ENCODE peak calls at places on chromosomes 12 and 14, in nine cellular contexts. S, R, P, J, M, T, O, E and N are unnamed samples.

GRCh38 chr12:52372216-52373154 is 5.2 kb upstream of the KRT85 start:
- DNase-seq in S (peak), R (peak), P (peak), J (peak), M (peak), T (peak), O (peak), E (peak), N (no peak)

GRCh38 chr12:2273288-2273687 is 220.5 kb downstream of the CACNA1C start:
- DNase-seq in S (no peak), R (peak), P (no peak), J (peak), M (no peak), T (no peak), O (no peak), E (peak), N (no peak)

GRCh38 chr12:102562836-102563425 is 82.6 kb upstream of the IGF1 start:
- DNase-seq in S (no peak), R (no peak), P (no peak), J (no peak), M (no peak), T (no peak), O (no peak), E (no peak), N (no peak)

GRCh38 chr12:64893961-64894360 is 69.5 kb downstream of the TBC1D30 start:
- DNase-seq in S (no peak), R (peak), P (no peak), J (peak), M (peak), T (peak), O (no peak), E (peak), N (no peak)

GRCh38 chr14:92074555-92074954 is 31.8 kb downstream of the ATXN3 start:
- DNase-seq in S (no peak), R (peak), P (no peak), J (peak), M (no peak), T (no peak), O (no peak), E (no peak), N (no peak)

GRCh38 chr12:122894173-122895121 is 1.5 kb downstream of the VPS37B start:
- DNase-seq in S (no peak), R (no peak), P (peak), J (no peak), M (no peak), T (peak), O (no peak), E (no peak), N (no peak)

GRCh38 chr14:64244279-64244678 is 49.9 kb downstream of the ESR2 start:
- DNase-seq in S (no peak), R (peak), P (no peak), J (no peak), M (no peak), T (no peak), O (no peak), E (no peak), N (no peak)

GRCh38 chr12:80015660-80016059 is 80.8 kb upstream of the PPP1R12A start:
- DNase-seq in S (no peak), R (no peak), P (no peak), J (no peak), M (no peak), T (no peak), O (no peak), E (peak), N (no peak)

GRCh38 chr14:84493779-84494178 is 1036.2 kb upstream of the FLRT2 start:
- DNase-seq in S (no peak), R (no peak), P (no peak), J (no peak), M (no peak), T (no peak), O (no peak), E (peak), N (no peak)

GRCh38 chr12:11555743-11556625 is 93.5 kb upstream of the ETV6 start:
- DNase-seq in S (no peak), R (no peak), P (peak), J (no peak), M (no peak), T (no peak), O (no peak), E (no peak), N (no peak)

GRCh38 chr12:106039242-106039641 is 99.5 kb downstream of the NUAK1 start:
- DNase-seq in S (no peak), R (no peak), P (no peak), J (no peak), M (no peak), T (no peak), O (no peak), E (no peak), N (no peak)

GRCh38 chr12:12926571-12927071 is 25.3 kb downstream of the GPRC5D start:
- DNase-seq in S (no peak), R (peak), P (no peak), J (no peak), M (no peak), T (no peak), O (no peak), E (peak), N (no peak)

GRCh38 chr12:49335955-49336644 is 888 bp downstream of the C1QL4 start:
- DNase-seq in S (no peak), R (no peak), P (no peak), J (no peak), M (no peak), T (no peak), O (no peak), E (no peak), N (no peak)

GRCh38 chr14:64636208-64636979 is 67.8 kb upstream of the PLEKHG3 start:
- DNase-seq in S (peak), R (peak), P (peak), J (peak), M (peak), T (peak), O (peak), E (peak), N (no peak)

GRCh38 chr12:12736759-12737676 is 19.9 kb downstream of the CDKN1B start:
- DNase-seq in S (no peak), R (peak), P (peak), J (peak), M (no peak), T (peak), O (peak), E (peak), N (no peak)

GRCh38 chr12:107912421-107913004 is 138.0 kb downstream of the ASCL4 start:
- DNase-seq in S (peak), R (peak), P (peak), J (no peak), M (peak), T (peak), O (peak), E (peak), N (no peak)

GRCh38 chr12:56087220-56087619 is 7.3 kb downstream of the ERBB3 start:
- DNase-seq in S (no peak), R (peak), P (peak), J (no peak), M (no peak), T (peak), O (peak), E (no peak), N (no peak)

GRCh38 chr12:116969615-116970575 is 59.1 kb downstream of the FBXW8 start:
- DNase-seq in S (no peak), R (peak), P (no peak), J (no peak), M (no peak), T (no peak), O (no peak), E (peak), N (no peak)

GRCh38 chr14:69997849-69998248 is 118.6 kb downstream of the SMOC1 start:
- DNase-seq in S (no peak), R (peak), P (no peak), J (peak), M (peak), T (peak), O (no peak), E (peak), N (no peak)

GRCh38 chr14:73295198-73295796 is 58.0 kb downstream of the PAPLN start:
- DNase-seq in S (no peak), R (peak), P (no peak), J (peak), M (peak), T (peak), O (no peak), E (peak), N (no peak)

GRCh38 chr12:6553051-6553868 is 2.6 kb downstream of the IFFO1 start:
- DNase-seq in S (no peak), R (peak), P (no peak), J (peak), M (no peak), T (no peak), O (no peak), E (peak), N (no peak)

GRCh38 chr12:52210186-52210924 is 18.5 kb upstream of the KRT80 start:
- DNase-seq in S (no peak), R (peak), P (no peak), J (peak), M (peak), T (peak), O (no peak), E (peak), N (peak)

GRCh38 chr12:88854260-88854659 is 274.0 kb upstream of the KITLG start:
- DNase-seq in S (no peak), R (peak), P (no peak), J (peak), M (peak), T (peak), O (no peak), E (peak), N (no peak)

GRCh38 chr14:94839346-94839745 is 69.4 kb upstream of the GSC start:
- DNase-seq in S (no peak), R (no peak), P (no peak), J (no peak), M (peak), T (no peak), O (no peak), E (no peak), N (no peak)

GRCh38 chr12:14694145-14694544 is 2.3 kb downstream of the GUCY2C start:
- DNase-seq in S (no peak), R (no peak), P (no peak), J (no peak), M (no peak), T (no peak), O (no peak), E (no peak), N (no peak)

GRCh38 chr14:88550078-88550477 is 4.7 kb downstream of the PTPN21 start:
- DNase-seq in S (no peak), R (no peak), P (no peak), J (no peak), M (no peak), T (no peak), O (no peak), E (no peak), N (no peak)

GRCh38 chr14:88551936-88552565 is 2.8 kb downstream of the PTPN21 start:
- DNase-seq in S (no peak), R (peak), P (no peak), J (peak), M (peak), T (peak), O (no peak), E (peak), N (no peak)

GRCh38 chr14:88552859-88553258 is 1.9 kb downstream of the PTPN21 start:
- DNase-seq in S (no peak), R (no peak), P (no peak), J (no peak), M (no peak), T (no peak), O (no peak), E (no peak), N (no peak)

GRCh38 chr14:88553886-88554457 is 835 bp downstream of the PTPN21 start:
- DNase-seq in S (no peak), R (peak), P (no peak), J (peak), M (no peak), T (peak), O (no peak), E (peak), N (no peak)

GRCh38 chr14:88551094-88551870 is 3.5 kb downstream of the PTPN21 start:
- DNase-seq in S (peak), R (peak), P (peak), J (peak), M (peak), T (peak), O (no peak), E (peak), N (peak)
- TF ChIP-seq CTCF in S (no peak), R (peak), P (peak), J (peak), M (no peak), T (peak), O (no peak), E (peak), N (peak)

GRCh38 chr14:23443881-23444280 is 8.4 kb upstream of the MYH7 start:
- DNase-seq in S (no peak), R (no peak), P (no peak), J (no peak), M (no peak), T (no peak), O (no peak), E (no peak), N (no peak)
- TF ChIP-seq CTCF in S (no peak), R (no peak), P (no peak), J (no peak), M (no peak), T (no peak), O (no peak), E (no peak), N (no peak)

GRCh38 chr12:104674083-104674482 is 217.3 kb downstream of the CHST11 start:
- DNase-seq in S (no peak), R (no peak), P (no peak), J (no peak), M (no peak), T (no peak), O (no peak), E (no peak), N (no peak)

GRCh38 chr12:104680506-104680905 is 223.8 kb downstream of the CHST11 start:
- DNase-seq in S (no peak), R (no peak), P (no peak), J (no peak), M (no peak), T (no peak), O (no peak), E (no peak), N (no peak)

GRCh38 chr12:104680070-104680469 is 223.3 kb downstream of the CHST11 start:
- DNase-seq in S (no peak), R (no peak), P (no peak), J (peak), M (no peak), T (peak), O (peak), E (peak), N (no peak)

GRCh38 chr12:104676636-104677035 is 219.9 kb downstream of the CHST11 start:
- DNase-seq in S (no peak), R (no peak), P (no peak), J (no peak), M (no peak), T (no peak), O (no peak), E (no peak), N (no peak)

DNA sequence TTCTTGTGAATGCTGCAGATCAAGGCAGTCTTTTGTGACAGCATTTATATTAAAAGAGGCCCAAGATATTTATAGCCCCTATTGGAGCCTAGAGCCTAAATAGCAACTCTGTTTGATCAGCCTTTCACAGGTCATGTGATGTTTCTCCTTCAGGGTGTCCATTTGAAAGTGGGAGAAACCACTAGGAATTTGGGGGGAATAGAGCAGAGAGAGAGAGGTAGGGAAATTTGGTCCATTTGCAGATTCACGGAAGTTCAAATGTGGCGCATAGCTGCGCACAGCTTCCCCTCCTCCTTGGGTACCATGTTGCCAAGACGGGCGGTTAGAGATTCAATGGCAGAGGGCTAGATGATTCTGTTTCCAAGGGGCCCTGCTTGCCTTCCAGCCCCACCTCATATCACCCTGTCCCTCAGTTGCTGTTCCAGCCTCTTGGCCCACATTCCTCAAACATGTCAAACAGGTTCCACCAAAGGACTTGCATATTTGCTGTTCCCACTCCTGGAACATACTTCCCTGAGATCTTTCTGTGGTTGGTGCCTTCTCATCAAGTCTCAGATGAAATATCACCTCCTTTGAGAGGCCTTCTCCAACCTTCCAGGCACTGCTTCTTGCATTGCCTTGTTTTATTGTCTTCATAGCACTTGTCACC is 220.8 kb downstream of the CHST11 start:
- DNase-seq in S (no peak), R (no peak), P (no peak), J (no peak), M (no peak), T (peak), O (no peak), E (no peak), N (no peak)
- TF ChIP-seq CTCF in S (no peak), R (no peak), P (no peak), J (no peak), M (no peak), T (no peak), O (no peak), E (no peak), N (no peak)

DNA sequence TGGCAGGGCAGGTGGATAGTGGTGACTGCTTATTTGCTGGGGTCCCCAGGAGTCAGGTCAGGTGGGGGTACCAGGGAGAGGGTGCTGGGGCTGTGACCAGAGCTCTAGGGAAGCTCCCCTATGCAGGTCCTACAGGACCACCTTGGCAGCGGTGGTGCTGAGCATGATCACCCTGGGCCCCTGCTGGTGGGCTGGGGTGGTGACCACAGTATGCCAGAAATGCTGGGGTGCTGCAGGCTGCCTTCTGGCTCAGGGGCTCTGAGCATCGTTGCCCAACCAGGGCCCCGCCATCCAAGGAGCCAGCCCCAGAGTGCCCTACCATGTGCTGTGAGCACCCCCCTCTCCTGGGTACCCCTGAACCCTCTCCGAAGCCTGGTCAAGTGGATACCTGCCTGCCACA is 17.5 kb upstream of the NUDT14 start:
- DNase-seq in S (no peak), R (no peak), P (no peak), J (no peak), M (no peak), T (no peak), O (no peak), E (no peak), N (no peak)
- TF ChIP-seq CTCF in S (no peak), R (no peak), P (no peak), J (no peak), M (no peak), T (no peak), O (no peak), E (no peak), N (peak)

GRCh38 chr14:77339407-77339806 is 18.6 kb downstream of the GSTZ1 start:
- DNase-seq in S (no peak), R (peak), P (no peak), J (peak), M (no peak), T (peak), O (no peak), E (peak), N (no peak)

GRCh38 chr14:77340389-77340788 is 19.6 kb downstream of the GSTZ1 start:
- DNase-seq in S (no peak), R (no peak), P (no peak), J (no peak), M (no peak), T (no peak), O (no peak), E (no peak), N (no peak)

GRCh38 chr14:77338332-77338731 is 17.5 kb downstream of the GSTZ1 start:
- DNase-seq in S (no peak), R (no peak), P (no peak), J (no peak), M (no peak), T (no peak), O (no peak), E (no peak), N (no peak)

GRCh38 chr14:77342726-77343397 is 22.0 kb downstream of the GSTZ1 start:
- DNase-seq in S (no peak), R (no peak), P (no peak), J (peak), M (no peak), T (no peak), O (no peak), E (no peak), N (no peak)

GRCh38 chr14:77337880-77338279 is 17.0 kb downstream of the GSTZ1 start:
- DNase-seq in S (no peak), R (no peak), P (no peak), J (no peak), M (no peak), T (no peak), O (no peak), E (no peak), N (no peak)
- TF ChIP-seq CTCF in S (no peak), R (no peak), P (no peak), J (no peak), M (no peak), T (no peak), O (no peak), E (no peak), N (no peak)

DNA sequence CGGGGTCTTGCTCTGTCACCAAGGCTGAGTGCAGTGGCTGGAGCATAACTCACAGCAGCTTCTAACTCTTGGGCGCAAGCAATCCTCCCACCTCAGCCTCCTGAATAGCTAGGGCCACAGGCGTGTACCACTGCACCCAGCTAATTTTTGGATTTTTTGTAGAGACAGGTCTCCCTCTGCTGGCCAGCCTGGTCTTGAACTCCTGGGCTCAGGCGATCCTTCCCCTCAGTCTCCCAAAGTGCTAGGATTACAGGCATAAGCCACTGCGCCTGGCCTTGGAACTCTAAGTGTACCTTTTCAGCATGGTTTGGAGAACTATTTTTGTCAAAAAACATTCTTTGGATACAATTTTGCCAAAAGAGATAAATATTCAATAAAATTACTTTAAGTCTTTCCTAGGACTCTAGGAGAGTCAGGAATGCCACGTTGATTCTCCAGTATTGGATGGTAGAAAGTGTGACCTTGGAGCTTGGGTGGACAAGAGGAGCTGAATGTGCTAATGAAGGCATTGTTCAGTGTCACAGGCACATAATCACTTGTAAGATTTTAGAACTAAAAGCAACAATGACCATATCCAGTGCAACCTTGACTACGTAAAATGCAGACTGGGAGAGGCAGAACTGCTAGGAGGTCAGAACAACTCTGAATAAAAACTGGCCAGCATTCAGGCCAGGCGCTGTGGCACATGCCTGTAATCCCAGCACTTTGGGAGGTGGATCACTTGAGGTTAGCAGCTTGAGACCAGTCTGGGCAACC is 2.8 kb downstream of the SRSF9 start:
- DNase-seq in S (no peak), R (peak), P (peak), J (peak), M (no peak), T (peak), O (no peak), E (peak), N (no peak)
- TF ChIP-seq CTCF in S (peak), R (peak), P (peak), J (peak), M (peak), T (peak), O (peak), E (peak), N (peak)

DNA sequence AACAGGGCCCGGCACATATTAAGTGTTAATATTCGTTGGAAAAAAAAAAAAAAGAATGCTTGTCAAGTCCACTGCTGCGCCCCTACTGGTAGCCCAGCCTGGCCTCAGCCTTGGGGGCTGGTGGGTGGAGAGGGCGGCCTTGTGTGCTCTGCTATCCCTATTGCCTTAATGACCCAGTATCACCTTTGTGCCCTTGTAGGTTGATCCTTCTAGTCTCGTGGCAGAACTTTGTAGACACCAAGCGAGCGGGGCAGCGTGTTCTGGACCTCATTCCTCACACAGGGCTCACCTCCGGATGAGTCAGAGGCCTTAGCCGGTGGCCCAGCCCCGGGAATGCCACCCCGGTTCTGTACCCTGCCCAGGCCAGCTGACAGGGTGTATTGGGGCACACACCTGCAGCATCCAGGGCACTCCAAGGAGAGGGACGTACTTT is 1.8 kb upstream of the RCOR1 start:
- DNase-seq in S (no peak), R (peak), P (peak), J (peak), M (peak), T (peak), O (no peak), E (peak), N (no peak)
- TF ChIP-seq CTCF in S (no peak), R (peak), P (no peak), J (peak), M (peak), T (peak), O (no peak), E (peak), N (peak)